ENCODE peak calls at places on chromosomes 4 and X, in four cellular contexts. One of them, this sample, is unnamed.

GRCh38 chr4:78645853-78646757 is 94.5 kb downstream of the ANXA3 start:
- DNase-seq in PC-9: peak
- DNase-seq in EH: peak
- DNase-seq in suprapubic skin: peak
- DNase-seq in this sample: no peak

GRCh38 chrX:40146471-40147398 is 49.0 kb upstream of the BCOR start:
- DNase-seq in PC-9: peak
- DNase-seq in EH: peak
- DNase-seq in suprapubic skin: no peak
- DNase-seq in this sample: no peak

GRCh38 chr4:185740471-185740873 is 71.5 kb downstream of the SORBS2 start:
- DNase-seq in EH: peak
- DNase-seq in suprapubic skin: no peak
- DNase-seq in PC-9: no peak
- DNase-seq in this sample: no peak

GRCh38 chr4:38177792-38178665 is 217.8 kb downstream of the PTTG2 start:
- DNase-seq in PC-9: no peak
- DNase-seq in suprapubic skin: peak
- DNase-seq in EH: no peak
- DNase-seq in this sample: peak

GRCh38 chrX:49163555-49164419 is 1.2 kb downstream of the MAGIX start:
- DNase-seq in PC-9: peak
- DNase-seq in suprapubic skin: peak
- DNase-seq in EH: peak
- DNase-seq in this sample: peak

GRCh38 chrX:154457491-154458115 is 478 bp upstream of the PLXNA3 start:
- DNase-seq in EH: peak
- DNase-seq in suprapubic skin: no peak
- DNase-seq in PC-9: peak
- DNase-seq in this sample: no peak

GRCh38 chr4:179095585-179096228 is 1653.5 kb upstream of the AGA start:
- DNase-seq in EH: no peak
- DNase-seq in suprapubic skin: no peak
- DNase-seq in PC-9: no peak
- DNase-seq in this sample: no peak

GRCh38 chr4:8928074-8928473 is 56.4 kb upstream of the HMX1 start:
- DNase-seq in PC-9: no peak
- DNase-seq in suprapubic skin: no peak
- DNase-seq in EH: no peak
- DNase-seq in this sample: no peak

GRCh38 chr4:16579866-16580265 is 318.6 kb downstream of the LDB2 start:
- DNase-seq in EH: peak
- DNase-seq in PC-9: no peak
- DNase-seq in suprapubic skin: no peak
- DNase-seq in this sample: no peak

GRCh38 chr4:130336585-130337217 is 1240.7 kb downstream of the C4orf33 start:
- DNase-seq in PC-9: no peak
- DNase-seq in EH: no peak
- DNase-seq in suprapubic skin: no peak
- DNase-seq in this sample: no peak

GRCh38 chrX:152635941-152636340 is 1.8 kb upstream of the GABRQ start:
- DNase-seq in EH: peak
- DNase-seq in PC-9: peak
- DNase-seq in suprapubic skin: no peak
- DNase-seq in this sample: no peak

GRCh38 chrX:18353931-18354368 is 538 bp downstream of the SCML2 start:
- DNase-seq in PC-9: no peak
- DNase-seq in suprapubic skin: no peak
- DNase-seq in EH: no peak
- DNase-seq in this sample: no peak

GRCh38 chrX:132984058-132984650 is 25.7 kb upstream of the HS6ST2 start:
- DNase-seq in EH: no peak
- DNase-seq in suprapubic skin: no peak
- DNase-seq in PC-9: no peak
- DNase-seq in this sample: no peak

GRCh38 chrX:72255445-72255844 is 16.6 kb upstream of the ERCC6L start:
- DNase-seq in EH: no peak
- DNase-seq in PC-9: no peak
- DNase-seq in suprapubic skin: no peak
- DNase-seq in this sample: no peak

GRCh38 chr4:153713840-153714239 is 29.8 kb downstream of the TLR2 start:
- DNase-seq in PC-9: no peak
- DNase-seq in EH: no peak
- DNase-seq in suprapubic skin: no peak
- DNase-seq in this sample: no peak

GRCh38 chr4:138086471-138086870 is 155.7 kb downstream of the SLC7A11 start:
- DNase-seq in EH: peak
- DNase-seq in suprapubic skin: no peak
- DNase-seq in PC-9: no peak
- DNase-seq in this sample: no peak

GRCh38 chrX:1564750-1565683 is 26.4 kb upstream of the AKAP17A start:
- DNase-seq in suprapubic skin: no peak
- DNase-seq in PC-9: no peak
- DNase-seq in EH: no peak
- DNase-seq in this sample: peak

GRCh38 chr4:176841730-176842129 is 49.0 kb upstream of the VEGFC start:
- DNase-seq in suprapubic skin: no peak
- DNase-seq in EH: peak
- DNase-seq in PC-9: peak
- DNase-seq in this sample: no peak

GRCh38 chr4:142801966-142802365 is 44.1 kb downstream of the INPP4B start:
- DNase-seq in EH: no peak
- DNase-seq in PC-9: peak
- DNase-seq in suprapubic skin: no peak
- DNase-seq in this sample: no peak